ENCODE peak calls at places on chromosomes 5 and 9, in six cellular contexts. S is kidney; F is MV-4-11; V is stimulated activated naive CD4-positive, alpha-beta T cell; D is skeletal muscle cell; G is aorta. M is an unnamed sample.

GRCh38 chr5:16690243-16690839 is 73.5 kb upstream of the RETREG1 start:
- DNase-seq in S (no peak), F (peak), V (no peak), D (no peak), G (no peak), M (no peak)

GRCh38 chr9:111657051-111657450 is 4.4 kb upstream of the GNG10 start:
- DNase-seq in S (no peak), F (no peak), V (no peak), D (no peak), G (no peak), M (no peak)

GRCh38 chr9:77210116-77210515 is 32.8 kb downstream of the VPS13A start:
- DNase-seq in S (no peak), F (no peak), V (no peak), D (no peak), G (no peak), M (no peak)

GRCh38 chr5:138918680-138919079 is 43.5 kb upstream of the LRRTM2 start:
- DNase-seq in S (no peak), F (no peak), V (no peak), D (no peak), G (no peak), M (no peak)

GRCh38 chr9:10008101-10008799 is 604.6 kb downstream of the PTPRD start:
- DNase-seq in S (no peak), F (no peak), V (no peak), D (no peak), G (no peak), M (no peak)

GRCh38 chr5:178106556-178107239 is 6.6 kb upstream of the N4BP3 start:
- DNase-seq in S (no peak), F (no peak), V (no peak), D (no peak), G (no peak), M (no peak)

GRCh38 chr9:37836386-37836785 is 35.8 kb downstream of the DCAF10 start:
- DNase-seq in S (no peak), F (no peak), V (no peak), D (no peak), G (no peak), M (no peak)

GRCh38 chr5:154493274-154493673 is 15.2 kb upstream of the HAND1 start:
- DNase-seq in S (no peak), F (no peak), V (no peak), D (no peak), G (no peak), M (no peak)

GRCh38 chr9:112299514-112299913 is 33.9 kb downstream of the PTBP3 start:
- DNase-seq in S (no peak), F (peak), V (no peak), D (peak), G (no peak), M (peak)